ENCODE peak calls at places on chromosomes 6 and 20, in four cellular contexts. S is SK-N-SH, U is HepG2, M is H1. E is an unnamed sample.

GRCh38 chr20:35607003-35607735 is 8.5 kb upstream of the SPAG4 start:
- DNase-seq in S (no peak), M (no peak), U (no peak), E (no peak)

GRCh38 chr20:25399038-25399430 is 8.4 kb upstream of the ABHD12 start:
- DNase-seq in U (peak), M (no peak), S (peak), E (peak)

GRCh38 chr6:169427856-169428255 is 174.2 kb upstream of the THBS2 start:
- DNase-seq in S (no peak), U (no peak), M (no peak), E (no peak)

GRCh38 chr6:113526553-113526952 is 330.6 kb upstream of the MARCKS start:
- DNase-seq in M (no peak), S (no peak), U (no peak), E (peak)

GRCh38 chr6:141123497-141123896 is 1009.2 kb upstream of the GJE1 start:
- DNase-seq in S (no peak), U (no peak), M (no peak), E (no peak)

GRCh38 chr6:99905209-99906106 is 88.6 kb downstream of the MCHR2 start:
- DNase-seq in U (peak), S (peak), M (no peak), E (peak)

GRCh38 chr6:6820688-6821238 is 232.2 kb downstream of the LY86 start:
- DNase-seq in S (no peak), U (no peak), M (no peak), E (no peak)

GRCh38 chr20:22490287-22491187 is 93.8 kb downstream of the FOXA2 start:
- DNase-seq in U (peak), S (no peak), M (peak), E (no peak)

GRCh38 chr20:63082939-63083735 is 76.4 kb upstream of the BHLHE23 start:
- DNase-seq in S (no peak), U (no peak), M (no peak), E (no peak)

GRCh38 chr6:165556116-165556843 is 106.8 kb downstream of the PDE10A start:
- DNase-seq in S (no peak), M (no peak), U (peak), E (peak)

GRCh38 chr20:48846516-48847492 is 19.0 kb upstream of the PREX1 start:
- DNase-seq in M (peak), U (no peak), S (peak), E (no peak)

GRCh38 chr20:13141541-13141940 is 79.5 kb upstream of the ISM1 start:
- DNase-seq in U (no peak), M (no peak), S (peak), E (no peak)

GRCh38 chr6:4647414-4648365 is 128.5 kb upstream of the CDYL start:
- DNase-seq in U (peak), M (peak), S (peak), E (peak)

GRCh38 chr6:15036690-15037245 is 209.1 kb upstream of the JARID2 start:
- DNase-seq in U (peak), M (peak), S (peak), E (peak)

GRCh38 chr6:94956910-94957309 is 620.4 kb upstream of the MANEA start:
- DNase-seq in U (no peak), S (no peak), M (no peak), E (no peak)

GRCh38 chr6:82841309-82841708 is 224.3 kb downstream of the UBE3D start:
- DNase-seq in S (no peak), M (no peak), U (no peak), E (peak)

GRCh38 chr20:63227260-63227659 is 8.4 kb upstream of the BIRC7 start:
- DNase-seq in M (no peak), S (no peak), U (no peak), E (no peak)

GRCh38 chr6:129513471-129513870 is 196.5 kb downstream of the ARHGAP18 start:
- DNase-seq in S (no peak), M (no peak), U (no peak), E (no peak)

GRCh38 chr6:107493158-107494057 is 3.5 kb downstream of the SOBP start:
- DNase-seq in S (no peak), U (peak), M (no peak), E (no peak)

GRCh38 chr6:133017581-133017980 is 203.2 kb downstream of the RPS12 start:
- DNase-seq in U (no peak), M (no peak), S (no peak), E (no peak)

GRCh38 chr6:127096167-127096566 is 22.3 kb upstream of the RSPO3 start:
- DNase-seq in M (no peak), U (no peak), S (no peak), E (no peak)

GRCh38 chr6:154319231-154319858 is 37.3 kb downstream of the IPCEF1 start:
- DNase-seq in S (peak), U (no peak), M (no peak), E (no peak)

GRCh38 chr6:105326216-105326615 is 76.7 kb downstream of the PREP start:
- DNase-seq in M (no peak), U (peak), S (no peak), E (no peak)

GRCh38 chr20:59825563-59825920 is 107.9 kb downstream of the SYCP2 start:
- DNase-seq in U (no peak), M (no peak), S (no peak), E (no peak)

GRCh38 chr6:97665410-97665809 is 382.4 kb upstream of the MMS22L start:
- DNase-seq in M (no peak), U (no peak), S (no peak), E (no peak)
- TF ChIP-seq JUND in M (no peak), U (no peak), S (no peak), E (no peak)

GRCh38 chr6:93721386-93722048 is 302.2 kb upstream of the EPHA7 start:
- DNase-seq in U (peak), M (peak), S (no peak), E (peak)
- TF ChIP-seq JUND in U (no peak), M (no peak), S (no peak), E (no peak)

GRCh38 chr6:53794720-53795253 is at the start of gene LRRC1:
- DNase-seq in M (peak), S (peak), U (peak), E (peak)
- TF ChIP-seq JUND in M (no peak), S (peak), U (peak), E (peak)

DNA sequence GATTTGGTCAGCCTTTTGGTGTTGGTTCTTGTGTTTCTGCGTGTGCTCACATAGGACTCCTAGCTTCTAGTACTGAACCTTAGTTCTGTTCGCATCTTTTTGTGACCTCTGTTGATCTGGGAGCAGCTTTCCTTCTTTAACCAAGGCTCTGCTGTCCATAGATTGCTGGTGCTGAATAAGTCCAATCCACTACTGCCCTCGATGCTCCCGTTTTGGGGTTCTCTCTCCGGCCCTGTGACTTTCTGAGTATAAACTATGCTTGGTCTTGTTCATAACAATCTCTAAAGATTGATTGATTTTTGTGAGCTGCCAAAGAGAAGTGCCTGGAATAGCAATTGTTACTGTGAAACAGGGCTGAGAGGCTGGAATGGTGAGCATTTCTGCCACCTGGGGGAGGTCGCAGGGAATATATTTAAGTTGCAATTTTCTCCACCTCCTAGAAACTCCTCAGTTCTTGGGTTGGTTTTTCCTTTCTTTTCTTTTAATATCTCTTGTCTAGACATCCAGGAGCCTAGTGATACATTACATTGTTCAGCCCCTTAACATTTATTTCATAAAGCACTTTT is 422.9 kb upstream of the CHD6 start:
- DNase-seq in S (no peak), U (no peak), M (no peak), E (peak)
- TF ChIP-seq JUND in S (no peak), U (no peak), M (no peak), E (no peak)

GRCh38 chr6:2765896-2766766 is 938 bp downstream of the WRNIP1 start:
- DNase-seq in S (peak), U (no peak), M (no peak), E (peak)
- TF ChIP-seq JUND in S (no peak), U (no peak), M (no peak), E (no peak)

GRCh38 chr6:43307451-43308100 is 1.1 kb downstream of the CRIP3 start:
- DNase-seq in M (no peak), U (no peak), S (no peak), E (no peak)

GRCh38 chr6:43304882-43305281 is 3.7 kb downstream of the CRIP3 start:
- DNase-seq in S (no peak), U (no peak), M (no peak), E (no peak)

GRCh38 chr6:43303751-43304331 is 4.8 kb downstream of the CRIP3 start:
- DNase-seq in M (no peak), S (no peak), U (no peak), E (no peak)

GRCh38 chr6:43304361-43304760 is 4.3 kb downstream of the CRIP3 start:
- DNase-seq in S (no peak), M (no peak), U (no peak), E (no peak)

DNA sequence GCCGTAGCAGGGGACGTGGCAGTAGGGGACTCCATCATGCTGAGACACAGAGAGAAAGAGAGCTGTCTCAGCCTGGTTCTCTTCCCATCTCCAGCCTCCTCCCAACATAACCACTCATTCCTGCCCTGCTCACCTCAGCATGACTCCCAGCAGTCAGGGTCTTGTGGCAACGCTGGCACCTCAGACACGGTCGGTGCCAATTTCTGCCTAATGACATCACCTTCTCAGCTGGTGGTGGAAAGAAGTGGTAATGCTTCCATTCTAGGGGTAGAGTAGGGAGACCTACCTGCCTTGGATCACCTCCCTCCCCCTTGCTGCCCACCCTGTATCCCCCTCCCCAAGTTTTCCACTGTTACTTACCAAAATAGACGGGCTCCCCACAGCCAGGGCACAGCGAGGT is 2.5 kb downstream of the CRIP3 start:
- DNase-seq in U (no peak), S (no peak), M (no peak), E (no peak)
- TF ChIP-seq JUND in U (no peak), S (no peak), M (no peak), E (no peak)

GRCh38 chr20:37327748-37328147 is 18.2 kb upstream of the SRC start:
- DNase-seq in S (no peak), U (no peak), M (no peak), E (no peak)
- TF ChIP-seq JUND in S (no peak), U (no peak), M (no peak), E (no peak)

E was measured in T47D.